ENCODE peak calls at places on chromosomes 12 and 14, in four cellular contexts. E, J, F and Z are unnamed samples.
A peak's percentile ranks its signal among the peaks of the same experiment; 100 is the strongest.

GRCh38 chr14:34347683-34348082 is 114.4 kb downstream of the SPTSSA start:
- DNase-seq in F (no peak), J (no peak), E (no peak), Z (no peak)

GRCh38 chr12:19093218-19093617 is 36.3 kb upstream of the PLEKHA5 start:
- DNase-seq in J (peak; percentile 14), E (peak; percentile 12), F (no peak), Z (no peak)

GRCh38 chr14:23356662-23357061 is 4.0 kb upstream of the SLC22A17 start:
- DNase-seq in E (no peak), F (no peak), J (no peak), Z (no peak)

GRCh38 chr14:89445252-89445973 is 28.4 kb upstream of the FOXN3 start:
- DNase-seq in J (no peak), E (no peak), F (no peak), Z (no peak)

GRCh38 chr14:22332671-22333407 is 256.2 kb downstream of the DAD1 start:
- DNase-seq in E (no peak), F (no peak), J (peak; percentile 9), Z (no peak)

GRCh38 chr14:68137704-68138619 is 318.4 kb downstream of the RAD51B start:
- DNase-seq in J (peak; percentile 83), E (peak; percentile 99), F (no peak), Z (peak; percentile 100)

GRCh38 chr14:85788834-85789233 is 258.9 kb downstream of the FLRT2 start:
- DNase-seq in E (no peak), F (no peak), J (no peak), Z (no peak)

GRCh38 chr14:72663956-72664650 is 229.8 kb downstream of the DPF3 start:
- DNase-seq in E (no peak), F (no peak), J (no peak), Z (no peak)

GRCh38 chr14:33347816-33348215 is 409.1 kb downstream of the NPAS3 start:
- DNase-seq in E (no peak), F (no peak), J (no peak), Z (peak; percentile 29)

GRCh38 chr12:56487448-56488040 is 417 bp downstream of the GLS2 start:
- DNase-seq in E (no peak), J (no peak), F (peak; percentile 34), Z (peak; percentile 39)

GRCh38 chr14:52338282-52338681 is 24.2 kb downstream of the PTGER2 start:
- DNase-seq in F (no peak), E (peak; percentile 77), J (peak; percentile 61), Z (peak; percentile 83)

GRCh38 chr12:2895511-2895910 is 4.8 kb downstream of the TULP3 start:
- DNase-seq in E (no peak), F (no peak), J (no peak), Z (no peak)

GRCh38 chr12:111685322-111685810 is 390 bp downstream of the BRAP start:
- DNase-seq in E (no peak), J (peak; percentile 6), F (no peak), Z (peak; percentile 38)

GRCh38 chr12:95674631-95675030 is 115.9 kb downstream of the NTN4 start:
- DNase-seq in J (peak; percentile 11), F (no peak), E (peak; percentile 16), Z (no peak)

GRCh38 chr12:105223884-105224283 is 12.1 kb downstream of the APPL2 start:
- DNase-seq in J (no peak), E (no peak), F (no peak), Z (no peak)

GRCh38 chr14:56208520-56208919 is 90.3 kb downstream of the PELI2 start:
- DNase-seq in E (no peak), J (no peak), F (no peak), Z (no peak)

GRCh38 chr12:6254491-6254890 is 54.3 kb downstream of the CD9 start:
- DNase-seq in E (no peak), J (no peak), F (no peak), Z (no peak)

GRCh38 chr14:49953196-49953595 is 60.3 kb downstream of the ARF6 start:
- DNase-seq in F (no peak), E (no peak), J (no peak), Z (peak; percentile 52)

GRCh38 chr12:1655225-1655788 is 26.3 kb downstream of the WNT5B start:
- DNase-seq in J (no peak), E (no peak), F (no peak), Z (peak; percentile 70)

GRCh38 chr12:67539946-67540345 is 108.6 kb upstream of the DYRK2 start:
- DNase-seq in F (no peak), J (no peak), E (no peak), Z (peak; percentile 64)

GRCh38 chr12:60421741-60422140 is 825.9 kb downstream of the SLC16A7 start:
- DNase-seq in F (no peak), J (peak; percentile 15), E (peak; percentile 14), Z (peak; percentile 4)

GRCh38 chr14:105425823-105426247 is 6.2 kb downstream of the MTA1 start:
- DNase-seq in F (no peak), E (no peak), J (no peak), Z (no peak)

GRCh38 chr14:44428239-44428924 is 78.7 kb downstream of the FSCB start:
- DNase-seq in E (no peak), J (no peak), F (no peak), Z (no peak)

GRCh38 chr14:55117816-55118441 is 11.1 kb upstream of the LGALS3 start:
- DNase-seq in F (no peak), E (no peak), J (no peak), Z (peak; percentile 92)

GRCh38 chr12:100794441-100795192 is at the start of gene ANO4:
- DNase-seq in E (no peak), J (peak; percentile 33), F (no peak), Z (no peak)

GRCh38 chr12:62543741-62544140 is 77.1 kb downstream of the MON2 start:
- DNase-seq in F (no peak), J (no peak), E (no peak), Z (no peak)

GRCh38 chr12:92365836-92366235 is 220.2 kb upstream of the BTG1 start:
- DNase-seq in J (no peak), E (no peak), F (no peak), Z (no peak)

GRCh38 chr12:92362109-92362508 is 216.5 kb upstream of the BTG1 start:
- DNase-seq in E (no peak), F (no peak), J (no peak), Z (no peak)

GRCh38 chr12:92365333-92365732 is 219.7 kb upstream of the BTG1 start:
- DNase-seq in F (no peak), E (no peak), J (no peak), Z (no peak)

GRCh38 chr12:92362785-92363184 is 217.1 kb upstream of the BTG1 start:
- DNase-seq in J (no peak), F (no peak), E (no peak), Z (no peak)

DNA sequence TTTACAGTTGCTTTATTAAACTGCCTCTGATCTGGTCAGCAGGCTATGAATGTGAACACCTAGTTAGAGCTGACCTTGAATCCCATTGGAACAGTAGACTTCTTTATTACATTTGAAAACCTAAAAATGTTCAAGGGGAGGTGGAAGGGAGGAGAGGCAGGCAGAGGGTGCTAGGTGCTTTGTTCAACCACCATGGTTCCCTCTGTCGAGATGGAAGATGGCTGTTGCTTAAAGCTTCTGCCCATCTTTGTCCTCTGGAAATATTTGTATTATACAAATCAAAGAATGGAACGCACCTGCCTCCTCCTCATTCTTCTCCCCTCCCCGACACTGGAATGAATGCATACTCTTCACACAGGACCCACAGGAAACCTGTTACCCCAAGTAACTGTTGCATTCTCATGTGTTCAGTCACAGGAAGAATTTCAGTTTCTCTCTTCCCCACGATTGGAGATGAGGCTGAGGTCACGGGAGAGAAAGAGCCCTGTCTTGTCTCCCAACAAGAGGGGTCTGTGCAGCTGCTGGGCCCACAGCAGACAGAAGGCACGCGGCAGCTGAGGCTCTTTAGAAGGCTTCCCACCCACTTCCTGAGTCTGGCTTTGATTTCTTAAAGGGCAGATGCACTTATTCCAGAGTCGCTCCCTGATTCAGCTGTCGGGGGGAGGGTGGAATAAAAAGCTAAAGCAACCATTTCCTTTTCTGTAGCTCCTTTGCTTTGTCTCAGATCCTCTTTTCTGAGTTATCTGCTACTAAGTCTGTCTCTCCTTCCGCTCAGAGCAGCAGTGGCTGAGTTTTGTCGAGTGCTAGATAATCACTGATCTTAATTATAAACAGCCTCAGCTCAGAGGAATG is 217.9 kb upstream of the BTG1 start:
- DNase-seq in J (peak; percentile 15), E (peak; percentile 7), F (peak; percentile 56), Z (no peak)
- H3K4me3 ChIP-seq in J (no peak overlapping the region), E (peak overlapping the region; percentile 12), F (peak overlapping the region; percentile 25), Z (no peak overlapping the region)

GRCh38 chr12:124764451-124764850 is 99.2 kb downstream of the SCARB1 start:
- DNase-seq in F (peak; percentile 81), J (peak; percentile 79), E (peak; percentile 81), Z (peak; percentile 67)
- TF ChIP-seq CTCF in F (peak; percentile 97), J (peak; percentile 93), E (peak; percentile 90), Z (peak; percentile 73)

DNA sequence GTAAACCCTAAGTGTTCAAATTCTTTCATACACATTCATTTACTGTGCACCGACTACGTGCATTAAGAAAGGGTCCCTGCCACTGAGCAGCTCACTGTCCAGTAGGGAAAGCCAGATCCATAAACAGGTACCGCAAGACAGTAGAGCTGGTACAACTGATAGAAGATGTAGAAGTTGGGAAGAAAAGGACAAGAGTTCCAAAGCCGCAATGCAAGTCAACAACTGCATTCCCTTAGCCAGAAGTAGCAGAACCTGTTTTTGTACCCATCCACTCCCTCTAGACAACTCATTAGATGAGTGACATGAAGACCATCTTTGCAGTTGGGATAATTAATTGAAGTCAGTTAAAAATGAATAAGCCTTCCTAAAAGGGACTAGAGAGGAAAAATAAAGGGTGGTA is 1.3 kb downstream of the SENP1 start:
- DNase-seq in J (no peak), E (no peak), F (no peak), Z (peak; percentile 68)
- H3K4me3 ChIP-seq in J (peak overlapping the region; percentile 61), E (peak overlapping the region; percentile 89), F (peak overlapping the region; percentile 87), Z (peak overlapping the region; percentile 79)

GRCh38 chr14:95510804-95511203 is 5.6 kb downstream of the SYNE3 start:
- DNase-seq in J (no peak), F (no peak), E (no peak), Z (no peak)

GRCh38 chr14:95508377-95508776 is 8.1 kb downstream of the SYNE3 start:
- DNase-seq in E (no peak), J (no peak), F (no peak), Z (no peak)

GRCh38 chr14:95511687-95512086 is 4.8 kb downstream of the SYNE3 start:
- DNase-seq in J (no peak), E (no peak), F (no peak), Z (no peak)

GRCh38 chr14:95507701-95508103 is 8.7 kb downstream of the SYNE3 start:
- DNase-seq in F (no peak), J (peak; percentile 61), E (peak; percentile 54), Z (peak; percentile 75)

DNA sequence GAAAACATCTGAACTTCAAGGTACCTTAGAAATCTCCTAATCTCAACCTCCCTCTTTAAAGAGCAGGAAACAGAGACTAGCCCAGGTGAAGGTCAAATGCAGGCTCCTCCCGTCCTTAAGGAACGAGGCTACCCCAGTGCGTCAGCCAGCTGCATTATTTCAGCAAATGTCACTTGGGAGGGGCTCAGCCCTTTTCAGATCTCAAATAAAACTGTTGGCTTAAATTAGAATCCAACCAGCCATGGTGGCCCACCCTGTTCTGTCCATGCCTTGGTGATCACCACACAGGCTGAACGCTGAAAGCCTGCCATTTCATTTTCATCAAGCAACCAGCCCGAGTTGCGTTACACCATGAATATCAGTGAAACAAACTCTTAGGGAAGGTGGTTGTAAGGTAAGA is 6.9 kb downstream of the SYNE3 start:
- DNase-seq in F (no peak), E (no peak), J (no peak), Z (no peak)
- TF ChIP-seq CTCF in F (no peak), E (no peak), J (no peak), Z (no peak)